ENCODE peak calls at places on chromosome 4, in four cellular contexts. A is SK-N-SH; R is CD8-positive, alpha-beta memory T cell; F is left lung. C is an unnamed sample.

GRCh38 chr4:39609454-39609911 is 29.2 kb downstream of the SMIM14 start:
- DNase-seq in A (no peak), R (no peak), F (no peak), C (no peak)

GRCh38 chr4:187238646-187239045 is 515.0 kb upstream of the FAT1 start:
- DNase-seq in R (no peak), F (no peak), A (no peak), C (no peak)

GRCh38 chr4:45442466-45442865 is 681.4 kb downstream of the GABRG1 start:
- DNase-seq in R (no peak), A (peak; percentile 21), F (no peak), C (peak; percentile 42)

GRCh38 chr4:6207602-6208001 is 7.3 kb upstream of the JAKMIP1 start:
- DNase-seq in F (no peak), R (no peak), A (no peak), C (no peak)

GRCh38 chr4:123832173-123833026 is 435.8 kb downstream of the SPRY1 start:
- DNase-seq in A (no peak), R (no peak), F (no peak), C (peak; percentile 84)

GRCh38 chr4:29081230-29081955 is 1638.8 kb upstream of the PCDH7 start:
- DNase-seq in F (no peak), R (no peak), A (no peak), C (peak; percentile 55)

GRCh38 chr4:118776166-118776954 is 59.6 kb downstream of the SEC24D start:
- DNase-seq in F (no peak), R (no peak), A (no peak), C (peak; percentile 33)

GRCh38 chr4:10441512-10441911 is 15.7 kb downstream of the ZNF518B start:
- DNase-seq in F (no peak), R (no peak), A (no peak), C (no peak)

GRCh38 chr4:128780688-128781087 is 28.8 kb upstream of the JADE1 start:
- DNase-seq in F (no peak), A (no peak), R (no peak), C (no peak)

GRCh38 chr4:24413311-24413784 is 171.0 kb downstream of the DHX15 start:
- DNase-seq in F (no peak), R (no peak), A (no peak), C (no peak)

GRCh38 chr4:168636506-168637176 is 139.8 kb downstream of the PALLD start:
- DNase-seq in F (no peak), A (no peak), R (no peak), C (peak; percentile 63)

GRCh38 chr4:128574706-128575105 is 234.8 kb upstream of the JADE1 start:
- DNase-seq in A (peak; percentile 42), F (no peak), R (peak; percentile 69), C (peak; percentile 72)

GRCh38 chr4:788636-789297 is 37.2 kb downstream of the CPLX1 start:
- DNase-seq in F (no peak), A (peak; percentile 69), R (no peak), C (no peak)

GRCh38 chr4:26048378-26048882 is 134.4 kb downstream of the SMIM20 start:
- DNase-seq in F (no peak), R (no peak), A (peak; percentile 32), C (no peak)

GRCh38 chr4:157204634-157205244 is 15.8 kb upstream of the GRIA2 start:
- DNase-seq in R (no peak), A (peak; percentile 30), F (peak; percentile 81), C (peak; percentile 37)

GRCh38 chr4:68987007-68987406 is 35.4 kb upstream of the UGT2A3 start:
- DNase-seq in R (no peak), F (no peak), A (no peak), C (no peak)

GRCh38 chr4:121057466-121057911 is 14.8 kb downstream of the NDNF start:
- DNase-seq in F (no peak), A (peak; percentile 42), R (no peak), C (peak; percentile 92)

GRCh38 chr4:5746829-5747745 is 36.1 kb downstream of the EVC start:
- DNase-seq in R (no peak), A (no peak), F (no peak), C (peak; percentile 21)

GRCh38 chr4:8558080-8558960 is 21.9 kb upstream of the GPR78 start:
- DNase-seq in R (peak; percentile 38), F (no peak), A (no peak), C (no peak)

GRCh38 chr4:1833307-1834046 is 22.5 kb downstream of the LETM1 start:
- DNase-seq in R (no peak), F (no peak), A (no peak), C (no peak)
- H3K27ac ChIP-seq in R (no peak overlapping the region), F (no peak overlapping the region), A (no peak overlapping the region), C (no peak overlapping the region)

DNA sequence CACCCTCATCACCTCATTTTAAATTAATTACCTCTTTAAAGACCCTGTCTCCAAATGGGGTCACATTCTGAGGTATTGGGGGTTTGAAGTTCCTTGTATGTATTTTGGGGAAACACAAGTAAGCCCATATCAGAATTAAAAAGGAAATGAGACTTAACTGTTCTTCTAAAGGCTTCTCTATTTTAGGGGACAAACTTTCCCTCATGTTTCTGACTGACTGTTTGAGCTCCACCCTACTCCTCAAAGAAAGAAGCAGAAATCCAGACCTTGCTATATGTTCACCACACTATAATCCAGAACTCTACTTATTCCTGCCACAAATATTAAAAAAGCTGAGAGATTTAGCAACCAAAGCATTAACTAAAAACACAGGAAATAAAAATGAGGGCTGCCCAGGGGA is 258.8 kb downstream of the ARHGAP24 start:
- DNase-seq in A (no peak), F (no peak), R (no peak), C (no peak)
- H3K4me1 ChIP-seq in A (peaks cover 7% of the 10 kb centered on the region), F (peaks cover 51% of the 10 kb centered on the region), R (no peaks in the 10 kb centered on the region), C (peaks cover 1% of the 10 kb centered on the region)

GRCh38 chr4:94576163-94576562 is 124.4 kb downstream of the PDLIM5 start:
- DNase-seq in A (no peak), F (no peak), R (no peak), C (no peak)
- H3K27ac ChIP-seq in A (no peak overlapping the region), F (no peak overlapping the region), R (no peak overlapping the region), C (peak overlapping the region; percentile 77)

GRCh38 chr4:159107203-159107921 is 4.5 kb downstream of the RAPGEF2 start:
- DNase-seq in R (no peak), A (no peak), F (no peak), C (no peak)
- H3K4me1 ChIP-seq in R (peaks cover 32% of the 10 kb centered on the region), A (peaks cover 14% of the 10 kb centered on the region), F (peaks cover 49% of the 10 kb centered on the region), C (peaks cover 37% of the 10 kb centered on the region)

C was measured in A673.